ENCODE peak calls at places on chromosomes 5 and 9, in nine cellular contexts. X is thoracic aorta; J is fibroblast of mammary gland; M is NCI-H2081; B is CD8-positive, alpha-beta memory T cell; O is M059J; I is NCI-H1417 treated with DMSO at 0.1 percent for 48 hours; T is KG1; Z is mesendoderm. F is an unnamed sample.

GRCh38 chr5:115386657-115387056 is 90.2 kb upstream of the CCDC112 start:
- DNase-seq in X (no peak), J (no peak), M (no peak), B (no peak), O (peak; percentile 18), I (no peak), T (no peak), Z (no peak), F (no peak)

GRCh38 chr9:113602126-113603119 is 138.9 kb downstream of the RGS3 start:
- DNase-seq in X (peak; percentile 82), J (peak; percentile 90), M (peak; percentile 84), B (no peak), O (peak; percentile 84), I (no peak), T (no peak), Z (peak; percentile 82), F (peak; percentile 88)

GRCh38 chr5:132265336-132266030 is 8.0 kb downstream of the PDLIM4 start:
- DNase-seq in X (no peak), J (peak; percentile 93), M (no peak), B (no peak), O (peak; percentile 97), I (no peak), T (no peak), Z (peak; percentile 87), F (peak; percentile 97)

GRCh38 chr5:154972476-154973080 is 31.7 kb downstream of the MRPL22 start:
- DNase-seq in X (no peak), J (peak; percentile 50), M (no peak), B (no peak), O (peak; percentile 40), I (no peak), T (no peak), Z (peak; percentile 45), F (peak; percentile 61)

GRCh38 chr9:90300901-90301688 is 341.5 kb downstream of the DIRAS2 start:
- DNase-seq in X (no peak), J (peak; percentile 92), M (no peak), B (no peak), O (peak; percentile 70), I (no peak), T (no peak), Z (peak; percentile 71), F (peak; percentile 95)

GRCh38 chr5:169197343-169197742 is 103.6 kb downstream of the SLIT3 start:
- DNase-seq in X (no peak), J (no peak), M (no peak), B (no peak), O (peak; percentile 25), I (no peak), T (no peak), Z (no peak), F (peak; percentile 24)

GRCh38 chr9:32986971-32987370 is 14.5 kb downstream of the APTX start:
- DNase-seq in X (no peak), J (peak; percentile 17), M (no peak), B (no peak), O (peak; percentile 7), I (no peak), T (no peak), Z (peak; percentile 75), F (no peak)

GRCh38 chr9:12554636-12555035 is 138.5 kb upstream of the TYRP1 start:
- DNase-seq in X (no peak), J (peak; percentile 6), M (no peak), B (no peak), O (peak; percentile 33), I (no peak), T (no peak), Z (peak; percentile 41), F (no peak)

GRCh38 chr5:165525268-165525667 is 2019.8 kb downstream of the MAT2B start:
- DNase-seq in X (no peak), J (peak; percentile 41), M (no peak), B (no peak), O (no peak), I (no peak), T (no peak), Z (peak; percentile 88), F (no peak)

GRCh38 chr5:40485021-40485998 is 194.4 kb upstream of the PTGER4 start:
- DNase-seq in X (no peak), J (peak; percentile 14), M (no peak), B (no peak), O (no peak), I (no peak), T (no peak), Z (no peak), F (no peak)

GRCh38 chr5:132812123-132812948 is 766 bp upstream of the SOWAHA start:
- DNase-seq in X (no peak), J (no peak), M (no peak), B (no peak), O (no peak), I (no peak), T (no peak), Z (no peak), F (no peak)

GRCh38 chr9:126380447-126380846 is 53.8 kb downstream of the MVB12B start:
- DNase-seq in X (no peak), J (no peak), M (no peak), B (no peak), O (no peak), I (no peak), T (no peak), Z (no peak), F (peak; percentile 49)

GRCh38 chr9:104802906-104803305 is 39.0 kb downstream of the NIPSNAP3B start:
- DNase-seq in X (no peak), J (no peak), M (no peak), B (no peak), O (no peak), I (no peak), T (no peak), Z (no peak), F (peak; percentile 22)

GRCh38 chr5:122169350-122170103 is 40.2 kb downstream of the ZNF474 start:
- DNase-seq in X (no peak), J (no peak), M (no peak), B (no peak), O (no peak), I (no peak), T (no peak), Z (no peak), F (no peak)

GRCh38 chr9:21681641-21682040 is 120.8 kb upstream of the MTAP start:
- DNase-seq in X (no peak), J (peak; percentile 91), M (no peak), B (no peak), O (peak; percentile 92), I (no peak), T (no peak), Z (no peak), F (no peak)

GRCh38 chr9:83554278-83554677 is 16.1 kb upstream of the FRMD3 start:
- DNase-seq in X (no peak), J (peak; percentile 31), M (no peak), B (no peak), O (no peak), I (no peak), T (no peak), Z (no peak), F (no peak)

GRCh38 chr5:10289353-10289752 is 18.3 kb downstream of the CMBL start:
- DNase-seq in X (no peak), J (peak; percentile 49), M (no peak), B (no peak), O (no peak), I (no peak), T (no peak), Z (no peak), F (no peak)

GRCh38 chr5:33401482-33402390 is 39.0 kb upstream of the TARS1 start:
- DNase-seq in X (no peak), J (peak; percentile 68), M (no peak), B (no peak), O (peak; percentile 94), I (no peak), T (no peak), Z (peak; percentile 7), F (peak; percentile 93)

GRCh38 chr5:168356592-168356991 is 65.1 kb downstream of the WWC1 start:
- DNase-seq in X (no peak), J (no peak), M (no peak), B (no peak), O (no peak), I (no peak), T (no peak), Z (no peak), F (no peak)

GRCh38 chr5:25963251-25964008 is 1075.0 kb downstream of the CDH9 start:
- DNase-seq in X (no peak), J (peak; percentile 49), M (no peak), B (no peak), O (peak; percentile 2), I (no peak), T (no peak), Z (no peak), F (no peak)

GRCh38 chr5:963673-964531 is 44.7 kb upstream of the NKD2 start:
- DNase-seq in X (no peak), J (peak; percentile 92), M (no peak), B (no peak), O (no peak), I (no peak), T (no peak), Z (no peak), F (peak; percentile 58)

GRCh38 chr9:13141629-13142028 is 137.9 kb downstream of the MPDZ start:
- DNase-seq in X (no peak), J (no peak), M (no peak), B (no peak), O (no peak), I (no peak), T (no peak), Z (no peak), F (no peak)

GRCh38 chr5:65926893-65927292 is 518 bp downstream of the ERBIN start:
- DNase-seq in X (no peak), J (peak; percentile 8), M (no peak), B (no peak), O (no peak), I (no peak), T (peak; percentile 25), Z (no peak), F (no peak)

GRCh38 chr5:132103380-132103951 is 29.9 kb downstream of the CSF2 start:
- DNase-seq in X (peak; percentile 85), J (peak; percentile 96), M (no peak), B (peak; percentile 54), O (peak; percentile 97), I (no peak), T (peak; percentile 10), Z (no peak), F (peak; percentile 85)

GRCh38 chr5:135126688-135127603 is 92.9 kb upstream of the PITX1 start:
- DNase-seq in X (no peak), J (no peak), M (peak; percentile 13), B (no peak), O (peak; percentile 13), I (no peak), T (no peak), Z (no peak), F (no peak)

GRCh38 chr5:179668404-179668803 is 12.4 kb downstream of the CBY3 start:
- DNase-seq in X (no peak), J (peak; percentile 66), M (no peak), B (peak; percentile 37), O (peak; percentile 46), I (no peak), T (no peak), Z (peak; percentile 87), F (peak; percentile 78)

GRCh38 chr5:50711280-50711679 is 44.8 kb downstream of the PARP8 start:
- DNase-seq in X (no peak), J (peak; percentile 16), M (no peak), B (peak; percentile 40), O (peak; percentile 52), I (no peak), T (no peak), Z (no peak), F (no peak)

GRCh38 chr9:119052339-119053030 is 316.8 kb downstream of the BRINP1 start:
- DNase-seq in X (peak; percentile 11), J (no peak), M (no peak), B (no peak), O (peak; percentile 71), I (no peak), T (no peak), Z (no peak), F (no peak)

GRCh38 chr5:89493414-89493813 is 610.4 kb upstream of the MEF2C start:
- DNase-seq in X (no peak), J (no peak), M (no peak), B (no peak), O (no peak), I (no peak), T (no peak), Z (no peak), F (no peak)

GRCh38 chr5:55903121-55903701 is 52.1 kb downstream of the IL31RA start:
- DNase-seq in X (no peak), J (peak; percentile 19), M (no peak), B (peak; percentile 42), O (peak; percentile 62), I (no peak), T (no peak), Z (no peak), F (no peak)

GRCh38 chr9:114266969-114267368 is 55.9 kb upstream of the ORM1 start:
- DNase-seq in X (no peak), J (peak; percentile 68), M (no peak), B (no peak), O (no peak), I (no peak), T (no peak), Z (no peak), F (no peak)